ENCODE peak calls at places on chromosomes 2 and 18, in ten cellular contexts. N, C, O, E, P, S, M, T, D and Z are unnamed samples.

GRCh38 chr2:169077674-169078240 is 8.4 kb downstream of the DHRS9 start:
- DNase-seq in N (no peak), C (no peak), O (no peak), E (peak), P (no peak), S (no peak), M (no peak), T (no peak), D (no peak), Z (no peak)

GRCh38 chr2:2325538-2325937 is 5.5 kb downstream of the MYT1L start:
- DNase-seq in N (no peak), C (no peak), O (no peak), E (no peak), P (no peak), S (no peak), M (no peak), T (no peak), D (no peak), Z (no peak)

GRCh38 chr2:101850450-101850849 is 141.3 kb upstream of the IL1R2 start:
- DNase-seq in N (no peak), C (no peak), O (no peak), E (no peak), P (no peak), S (no peak), M (no peak), T (no peak), D (no peak), Z (no peak)

GRCh38 chr18:4058179-4058578 is 396.9 kb downstream of the DLGAP1 start:
- DNase-seq in N (no peak), C (no peak), O (no peak), E (no peak), P (no peak), S (no peak), M (no peak), T (no peak), D (no peak), Z (no peak)

GRCh38 chr18:23487738-23488625 is 15.3 kb upstream of the RMC1 start:
- DNase-seq in N (peak), C (no peak), O (no peak), E (no peak), P (peak), S (no peak), M (peak), T (peak), D (no peak), Z (peak)

GRCh38 chr2:75146903-75147332 is 52.4 kb downstream of the TACR1 start:
- DNase-seq in N (no peak), C (no peak), O (no peak), E (peak), P (peak), S (no peak), M (no peak), T (no peak), D (no peak), Z (no peak)

GRCh38 chr2:151914989-151915628 is 86.9 kb upstream of the ARL5A start:
- DNase-seq in N (no peak), C (no peak), O (no peak), E (no peak), P (no peak), S (no peak), M (no peak), T (no peak), D (no peak), Z (no peak)

GRCh38 chr18:50330176-50330575 is 42.7 kb upstream of the CXXC1 start:
- DNase-seq in N (no peak), C (no peak), O (no peak), E (no peak), P (no peak), S (no peak), M (no peak), T (no peak), D (no peak), Z (no peak)

GRCh38 chr2:213281156-213281555 is 3.1 kb upstream of the SPAG16 start:
- DNase-seq in N (no peak), C (no peak), O (no peak), E (peak), P (peak), S (no peak), M (no peak), T (no peak), D (no peak), Z (no peak)

GRCh38 chr18:31648458-31648857 is 35.9 kb downstream of the B4GALT6 start:
- DNase-seq in N (no peak), C (no peak), O (no peak), E (no peak), P (no peak), S (no peak), M (no peak), T (no peak), D (no peak), Z (no peak)

GRCh38 chr2:137348301-137348700 is 583.0 kb downstream of the THSD7B start:
- DNase-seq in N (no peak), C (no peak), O (no peak), E (peak), P (peak), S (no peak), M (no peak), T (no peak), D (no peak), Z (no peak)

GRCh38 chr2:26595146-26595545 is 46.0 kb downstream of the CIB4 start:
- DNase-seq in N (no peak), C (no peak), O (no peak), E (no peak), P (no peak), S (no peak), M (no peak), T (peak), D (no peak), Z (no peak)

GRCh38 chr2:190537765-190538164 is 3.2 kb upstream of the NEMP2 start:
- DNase-seq in N (no peak), C (no peak), O (peak), E (no peak), P (no peak), S (peak), M (no peak), T (no peak), D (no peak), Z (no peak)

GRCh38 chr18:58211510-58211909 is 167.5 kb downstream of the NEDD4L start:
- DNase-seq in N (no peak), C (no peak), O (no peak), E (no peak), P (no peak), S (no peak), M (no peak), T (no peak), D (no peak), Z (no peak)

GRCh38 chr2:143545059-143545458 is 415.8 kb downstream of the ARHGAP15 start:
- DNase-seq in N (no peak), C (no peak), O (no peak), E (no peak), P (no peak), S (no peak), M (no peak), T (no peak), D (no peak), Z (no peak)

GRCh38 chr2:8059255-8059654 is 622.6 kb upstream of the ID2 start:
- DNase-seq in N (no peak), C (no peak), O (no peak), E (no peak), P (no peak), S (no peak), M (no peak), T (no peak), D (no peak), Z (no peak)

GRCh38 chr2:219615036-219615435 is 12.4 kb upstream of the SLC4A3 start:
- DNase-seq in N (no peak), C (no peak), O (no peak), E (no peak), P (no peak), S (no peak), M (no peak), T (no peak), D (no peak), Z (no peak)

GRCh38 chr18:435940-436339 is 64.6 kb downstream of the COLEC12 start:
- DNase-seq in N (no peak), C (no peak), O (no peak), E (peak), P (peak), S (no peak), M (no peak), T (no peak), D (no peak), Z (no peak)

GRCh38 chr2:64819774-64820688 is 166.3 kb upstream of the SERTAD2 start:
- DNase-seq in N (peak), C (no peak), O (no peak), E (peak), P (no peak), S (peak), M (peak), T (no peak), D (no peak), Z (peak)

GRCh38 chr18:35533916-35534315 is 36.2 kb upstream of the INO80C start:
- DNase-seq in N (no peak), C (no peak), O (no peak), E (no peak), P (no peak), S (no peak), M (no peak), T (no peak), D (no peak), Z (no peak)

GRCh38 chr2:225017098-225017685 is 25.1 kb downstream of the DOCK10 start:
- DNase-seq in N (no peak), C (no peak), O (no peak), E (no peak), P (no peak), S (no peak), M (no peak), T (no peak), D (no peak), Z (no peak)
- TF ChIP-seq CTCF in N (no peak), C (no peak), O (no peak), E (no peak), P (no peak), S (peak), M (no peak), T (no peak), D (no peak), Z (no peak)

GRCh38 chr2:55311444-55311870 is 42.4 kb upstream of the MTIF2 start:
- DNase-seq in N (peak), C (no peak), O (peak), E (peak), P (peak), S (peak), M (peak), T (no peak), D (no peak), Z (peak)
- TF ChIP-seq CTCF in N (peak), C (no peak), O (peak), E (peak), P (peak), S (peak), M (peak), T (no peak), D (peak), Z (no peak)

GRCh38 chr2:85215074-85216050 is 82.2 kb downstream of the TCF7L1 start:
- DNase-seq in N (no peak), C (no peak), O (peak), E (peak), P (peak), S (peak), M (peak), T (no peak), D (no peak), Z (no peak)
- TF ChIP-seq CTCF in N (peak), C (no peak), O (peak), E (no peak), P (no peak), S (peak), M (peak), T (no peak), D (no peak), Z (peak)

GRCh38 chr2:98822301-98823164 is 91.6 kb upstream of the MGAT4A start:
- DNase-seq in N (no peak), C (peak), O (no peak), E (no peak), P (peak), S (no peak), M (no peak), T (peak), D (peak), Z (peak)
- TF ChIP-seq CTCF in N (peak), C (peak), O (peak), E (no peak), P (no peak), S (no peak), M (no peak), T (peak), D (peak), Z (peak)

DNA sequence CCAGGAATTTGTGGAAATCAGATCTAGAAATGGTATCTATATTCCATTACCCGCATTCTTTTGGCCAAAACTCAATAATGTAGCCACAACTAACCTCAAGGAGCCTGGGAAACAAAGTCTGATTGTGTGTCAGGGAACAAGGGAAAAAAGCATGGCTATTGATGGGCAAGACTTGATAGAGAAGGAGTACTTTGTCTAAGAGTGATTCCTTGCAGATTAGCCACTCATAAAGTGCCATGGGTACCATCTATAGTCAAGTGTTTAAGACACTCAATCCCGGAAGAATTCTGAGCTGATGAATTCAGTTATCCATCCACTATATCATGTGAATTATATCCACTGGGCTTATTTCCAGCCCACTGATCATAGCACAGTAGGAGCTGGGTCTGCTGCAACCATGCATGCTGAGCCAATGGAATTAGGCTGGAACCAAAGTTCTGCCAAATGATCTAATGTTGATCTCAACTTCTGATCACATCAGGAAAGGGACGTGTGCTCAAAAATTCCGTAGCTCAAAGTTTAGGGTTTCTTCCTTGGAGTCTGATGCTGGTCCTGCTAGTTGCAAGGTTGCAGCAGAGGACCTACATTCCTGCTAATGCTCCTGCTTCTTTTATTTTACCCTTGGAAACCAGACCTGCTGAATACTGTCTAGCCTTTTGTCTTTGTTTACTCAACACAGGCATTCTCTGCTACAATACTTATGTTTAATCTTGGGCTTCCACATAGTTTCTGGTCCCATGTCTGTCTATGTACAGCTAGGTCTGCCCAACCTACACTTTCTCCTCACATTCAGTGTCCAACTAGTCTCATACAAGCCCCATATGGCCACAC is 629.7 kb downstream of the IRS1 start:
- DNase-seq in N (no peak), C (no peak), O (no peak), E (no peak), P (no peak), S (no peak), M (no peak), T (no peak), D (no peak), Z (no peak)
- TF ChIP-seq CTCF in N (no peak), C (no peak), O (no peak), E (no peak), P (no peak), S (no peak), M (no peak), T (no peak), D (no peak), Z (no peak)

GRCh38 chr2:104447831-104448434 is 406.0 kb upstream of the POU3F3 start:
- DNase-seq in N (no peak), C (no peak), O (no peak), E (no peak), P (no peak), S (no peak), M (no peak), T (no peak), D (no peak), Z (no peak)
- TF ChIP-seq CTCF in N (peak), C (no peak), O (no peak), E (no peak), P (no peak), S (no peak), M (no peak), T (no peak), D (peak), Z (no peak)

GRCh38 chr2:11343344-11343625 is 1.2 kb downstream of the ROCK2 start:
- DNase-seq in N (no peak), C (no peak), O (no peak), E (no peak), P (no peak), S (no peak), M (no peak), T (no peak), D (no peak), Z (no peak)

GRCh38 chr2:11343626-11344341 is 652 bp downstream of the ROCK2 start:
- DNase-seq in N (peak), C (peak), O (peak), E (peak), P (peak), S (no peak), M (peak), T (peak), D (peak), Z (peak)

GRCh38 chr2:11344342-11344955 is at the start of gene ROCK2:
- DNase-seq in N (peak), C (peak), O (peak), E (peak), P (peak), S (peak), M (peak), T (peak), D (peak), Z (peak)

GRCh38 chr2:11346129-11346528 is 1.7 kb upstream of the ROCK2 start:
- DNase-seq in N (no peak), C (no peak), O (no peak), E (no peak), P (peak), S (no peak), M (no peak), T (no peak), D (no peak), Z (no peak)

GRCh38 chr2:11344956-11345671 is 678 bp upstream of the ROCK2 start:
- DNase-seq in N (no peak), C (peak), O (peak), E (peak), P (peak), S (peak), M (peak), T (peak), D (no peak), Z (peak)
- TF ChIP-seq CTCF in N (no peak), C (no peak), O (no peak), E (no peak), P (no peak), S (no peak), M (no peak), T (no peak), D (no peak), Z (no peak)

GRCh38 chr2:127051116-127051779 is 55.7 kb downstream of the BIN1 start:
- DNase-seq in N (no peak), C (peak), O (no peak), E (no peak), P (no peak), S (no peak), M (no peak), T (no peak), D (no peak), Z (peak)
- TF ChIP-seq CTCF in N (no peak), C (no peak), O (no peak), E (no peak), P (no peak), S (peak), M (no peak), T (no peak), D (no peak), Z (no peak)

GRCh38 chr2:120949027-120949956 is 213.6 kb downstream of the GLI2 start:
- DNase-seq in N (no peak), C (no peak), O (no peak), E (no peak), P (no peak), S (no peak), M (peak), T (no peak), D (no peak), Z (no peak)

GRCh38 chr2:120948662-120949011 is 213.0 kb downstream of the GLI2 start:
- DNase-seq in N (no peak), C (no peak), O (no peak), E (no peak), P (no peak), S (no peak), M (no peak), T (no peak), D (no peak), Z (no peak)

GRCh38 chr2:120949957-120950590 is 214.4 kb downstream of the GLI2 start:
- DNase-seq in N (no peak), C (no peak), O (no peak), E (no peak), P (no peak), S (no peak), M (no peak), T (no peak), D (no peak), Z (no peak)

GRCh38 chr2:120947327-120947726 is 211.7 kb downstream of the GLI2 start:
- DNase-seq in N (no peak), C (no peak), O (no peak), E (no peak), P (no peak), S (no peak), M (no peak), T (no peak), D (no peak), Z (no peak)

GRCh38 chr2:120947982-120948661 is 212.5 kb downstream of the GLI2 start:
- DNase-seq in N (no peak), C (no peak), O (no peak), E (no peak), P (no peak), S (no peak), M (no peak), T (no peak), D (no peak), Z (no peak)
- TF ChIP-seq CTCF in N (no peak), C (no peak), O (no peak), E (no peak), P (no peak), S (no peak), M (no peak), T (no peak), D (no peak), Z (no peak)

GRCh38 chr2:232321156-232321816 is 57.3 kb upstream of the ALPP start:
- DNase-seq in N (no peak), C (no peak), O (no peak), E (no peak), P (no peak), S (no peak), M (no peak), T (peak), D (no peak), Z (no peak)
- TF ChIP-seq CTCF in N (peak), C (no peak), O (peak), E (no peak), P (no peak), S (peak), M (no peak), T (no peak), D (no peak), Z (no peak)